ENCODE peak calls at places on chromosomes 5 and 9, in six cellular contexts. M is GM12878, Q is heart left ventricle, K is neural crest cell, L is GM13977, S is HL-60. P is an unnamed sample.
A peak's percentile ranks its signal among the peaks of the same experiment; 100 is the strongest.

GRCh38 chr9:132288956-132289355 is 65.8 kb downstream of the SETX start:
- DNase-seq in S (no peak), K (no peak), L (no peak), Q (no peak), M (no peak), P (no peak)

GRCh38 chr9:137085918-137086530 is 761 bp upstream of the MAN1B1 start:
- DNase-seq in S (peak; percentile 31), L (no peak), M (no peak), K (no peak), Q (peak; percentile 64), P (peak; percentile 63)

GRCh38 chr5:127014573-127014972 is 15.8 kb downstream of the MARCHF3 start:
- DNase-seq in K (no peak), M (no peak), Q (no peak), S (no peak), L (no peak), P (no peak)

GRCh38 chr9:3909966-3910650 is 384.3 kb upstream of the RFX3 start:
- DNase-seq in Q (no peak), S (peak; percentile 36), L (no peak), M (no peak), K (no peak), P (no peak)

GRCh38 chr9:130597228-130597627 is 17.9 kb downstream of the FUBP3 start:
- DNase-seq in S (no peak), M (no peak), K (no peak), Q (no peak), L (no peak), P (no peak)

GRCh38 chr9:92160786-92161185 is 45.6 kb upstream of the SPTLC1 start:
- DNase-seq in Q (no peak), K (no peak), L (no peak), S (no peak), M (no peak), P (no peak)

GRCh38 chr5:158541535-158541934 is 558.2 kb downstream of the EBF1 start:
- DNase-seq in K (no peak), L (no peak), S (no peak), M (no peak), Q (no peak), P (no peak)

GRCh38 chr9:111959468-111959941 is 62.9 kb downstream of the UGCG start:
- DNase-seq in M (no peak), L (no peak), K (no peak), S (no peak), Q (peak; percentile 51), P (no peak)

GRCh38 chr5:34803974-34804373 is 35.0 kb upstream of the TTC23L start:
- DNase-seq in S (no peak), K (no peak), L (no peak), M (no peak), Q (no peak), P (no peak)

GRCh38 chr9:91119147-91119546 is 242.6 kb downstream of the AUH start:
- DNase-seq in Q (no peak), S (no peak), M (no peak), L (no peak), K (no peak), P (no peak)

GRCh38 chr5:134506054-134507039 is 19.1 kb upstream of the JADE2 start:
- DNase-seq in S (no peak), L (no peak), M (no peak), Q (peak; percentile 92), K (no peak), P (no peak)

GRCh38 chr5:19314840-19315239 is 673.2 kb downstream of the CDH18 start:
- DNase-seq in S (no peak), L (no peak), K (no peak), Q (no peak), M (no peak), P (no peak)

GRCh38 chr5:133292300-133292699 is 240.5 kb downstream of the HSPA4 start:
- DNase-seq in K (no peak), M (no peak), S (no peak), Q (no peak), L (no peak), P (no peak)

GRCh38 chr5:80243567-80243966 is 12.3 kb downstream of the SERINC5 start:
- DNase-seq in K (no peak), S (no peak), M (no peak), Q (no peak), L (no peak), P (no peak)

GRCh38 chr5:142542906-142543305 is 143.0 kb downstream of the FGF1 start:
- DNase-seq in S (no peak), M (no peak), Q (no peak), L (no peak), K (no peak), P (no peak)

GRCh38 chr9:130465383-130466096 is 20.8 kb downstream of the ASS1 start:
- DNase-seq in K (no peak), L (no peak), M (no peak), S (no peak), Q (no peak), P (no peak)

GRCh38 chr5:169286572-169287325 is 14.2 kb downstream of the SLIT3 start:
- DNase-seq in S (no peak), Q (peak; percentile 74), L (no peak), M (no peak), K (no peak), P (no peak)

GRCh38 chr5:145918397-145918796 is 18.0 kb upstream of the SH3RF2 start:
- DNase-seq in K (no peak), L (no peak), S (no peak), Q (no peak), M (no peak), P (no peak)

GRCh38 chr5:34866989-34867471 is 28.1 kb downstream of the TTC23L start:
- DNase-seq in M (no peak), L (no peak), Q (no peak), K (no peak), S (no peak), P (no peak)

GRCh38 chr9:127776195-127776918 is 2.1 kb downstream of the SH2D3C start:
- DNase-seq in L (peak; percentile 82), K (no peak), S (peak; percentile 93), M (no peak), Q (no peak), P (peak; percentile 82)

GRCh38 chr5:132961887-132962286 is 1.5 kb downstream of the AFF4 start:
- DNase-seq in L (no peak), Q (no peak), S (no peak), M (no peak), K (no peak), P (no peak)

GRCh38 chr9:95116002-95116819 is 201.3 kb downstream of the FANCC start:
- DNase-seq in K (no peak), S (no peak), M (no peak), L (no peak), Q (no peak), P (no peak)

GRCh38 chr9:97983524-97984187 is 515 bp downstream of the ANP32B start:
- DNase-seq in S (no peak), M (no peak), Q (peak; percentile 56), K (no peak), L (peak; percentile 78), P (peak; percentile 78)

GRCh38 chr5:106966686-106967315 is 703.9 kb downstream of the EFNA5 start:
- DNase-seq in Q (no peak), L (no peak), M (no peak), S (no peak), K (no peak), P (no peak)

GRCh38 chr9:129110740-129111142 is at the start of gene CRAT:
- DNase-seq in K (peak; percentile 89), M (peak; percentile 63), S (peak; percentile 97), L (peak; percentile 100), Q (peak; percentile 99), P (peak; percentile 93)

GRCh38 chr5:173493846-173494245 is 122.6 kb downstream of the BOD1 start:
- DNase-seq in S (no peak), M (no peak), K (no peak), L (no peak), Q (no peak), P (no peak)

GRCh38 chr9:128823362-128823902 is 5.1 kb downstream of the ENDOG start:
- DNase-seq in K (no peak), L (no peak), Q (no peak), S (no peak), M (no peak), P (no peak)

GRCh38 chr5:176676361-176676824 is 29.1 kb downstream of the TSPAN17 start:
- DNase-seq in S (peak; percentile 22), M (peak; percentile 61), L (peak; percentile 65), K (no peak), Q (peak; percentile 88), P (peak; percentile 42)

GRCh38 chr5:308672-309271 is 12.7 kb upstream of the AHRR start:
- DNase-seq in K (no peak), S (no peak), L (peak; percentile 17), Q (no peak), M (no peak), P (no peak)
- TF ChIP-seq CTCF in K (peak; percentile 54), S (no peak), L (no peak), Q (no peak), M (no peak), P (no peak)

DNA sequence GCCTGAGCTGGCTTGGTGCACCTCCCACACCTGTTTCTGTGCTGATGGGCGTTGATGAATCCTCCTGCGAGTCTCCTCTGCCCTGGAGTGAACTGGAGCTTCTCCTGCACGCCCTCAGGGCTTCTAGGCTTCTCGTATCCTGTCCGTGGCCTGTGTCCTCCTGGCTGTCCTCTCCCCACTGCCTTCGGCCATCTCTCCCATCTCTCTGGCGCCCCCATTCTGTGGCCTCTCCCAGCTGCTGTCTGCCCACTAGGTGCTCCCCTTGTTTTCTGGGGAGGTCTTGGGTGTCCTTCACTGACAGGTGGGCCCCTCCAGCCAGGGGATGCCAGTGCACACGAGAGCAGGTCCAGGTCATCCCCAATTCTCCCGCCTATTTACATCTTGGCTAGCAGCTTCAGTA is 28.8 kb downstream of the AHRR start:
- DNase-seq in L (peak; percentile 29), K (no peak), S (no peak), Q (no peak), M (no peak), P (no peak)
- TF ChIP-seq CTCF in L (peak; percentile 41), K (no peak), S (no peak), Q (no peak), M (no peak), P (peak; percentile 44)

GRCh38 chr5:37549411-37549810 is 170.3 kb downstream of the WDR70 start:
- DNase-seq in M (no peak), S (no peak), K (no peak), Q (no peak), L (no peak), P (no peak)
- TF ChIP-seq CTCF in M (no peak), S (no peak), K (no peak), Q (no peak), L (no peak), P (no peak)

GRCh38 chr5:136686192-136686872 is 321.0 kb upstream of the TRPC7 start:
- DNase-seq in Q (no peak), K (no peak), S (no peak), M (no peak), L (no peak), P (no peak)
- TF ChIP-seq CTCF in Q (peak; percentile 21), K (peak; percentile 63), S (no peak), M (peak; percentile 41), L (peak; percentile 49), P (peak; percentile 58)

DNA sequence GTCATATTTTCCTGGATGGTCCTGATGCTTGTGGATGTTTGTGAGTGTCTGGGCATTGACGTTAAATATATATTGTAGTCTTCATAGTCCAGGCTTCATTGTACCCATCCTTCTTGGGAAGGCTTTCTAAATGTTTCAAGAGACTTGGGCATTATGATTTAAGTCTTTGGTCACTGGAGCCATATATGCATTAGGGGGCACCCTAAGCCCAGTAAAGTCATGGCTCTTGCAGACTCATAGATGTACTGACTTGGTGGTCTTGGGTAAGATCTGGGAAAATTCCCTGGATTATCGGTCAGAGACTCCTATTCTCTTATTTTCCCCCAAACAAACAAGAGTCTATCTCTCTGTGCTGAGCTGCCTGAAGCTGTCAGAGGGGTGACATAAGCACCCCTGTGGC is 271.1 kb downstream of the TRIM36 start:
- DNase-seq in L (no peak), S (no peak), Q (no peak), M (no peak), K (no peak), P (no peak)
- TF ChIP-seq CTCF in L (no peak), S (no peak), Q (no peak), M (peak; percentile 8), K (no peak), P (peak; percentile 31)